ENCODE peak calls at places on chromosomes 16 and 17, in seven cellular contexts. A is tibial nerve, E is ascending aorta, B is AG04450, H is endothelial cell of umbilical vein, K is gastrocnemius medialis, I is K562. P is an unnamed sample.

GRCh38 chr17:74852237-74853047 is 7.2 kb downstream of the GRIN2C start:
- DNase-seq in A (no peak), E (no peak), B (no peak), H (no peak), K (no peak), I (peak; percentile 95), P (peak; percentile 8)

GRCh38 chr16:77273-77806 is 685 bp upstream of the MPG start:
- DNase-seq in A (no peak), E (no peak), B (no peak), H (peak; percentile 65), K (no peak), I (no peak), P (no peak)

GRCh38 chr17:76969598-76970172 is 101.5 kb downstream of the MGAT5B start:
- DNase-seq in A (no peak), E (no peak), B (no peak), H (no peak), K (no peak), I (no peak), P (no peak)

GRCh38 chr17:5951912-5952311 is 118.3 kb upstream of the WSCD1 start:
- DNase-seq in A (no peak), E (no peak), B (no peak), H (no peak), K (no peak), I (no peak), P (no peak)

GRCh38 chr16:77548766-77549165 is 113.9 kb upstream of the ADAMTS18 start:
- DNase-seq in A (no peak), E (no peak), B (no peak), H (no peak), K (no peak), I (no peak), P (no peak)

GRCh38 chr16:85611455-85612190 is 1.5 kb upstream of the GSE1 start:
- DNase-seq in A (peak; percentile 67), E (peak; percentile 21), B (peak; percentile 39), H (peak; percentile 35), K (peak; percentile 91), I (peak; percentile 75), P (peak; percentile 36)

GRCh38 chr16:11543676-11544393 is 42.9 kb downstream of the LITAF start:
- DNase-seq in A (no peak), E (no peak), B (no peak), H (no peak), K (no peak), I (no peak), P (no peak)

GRCh38 chr17:76700627-76701470 is 9.9 kb downstream of the MXRA7 start:
- DNase-seq in A (peak; percentile 54), E (no peak), B (peak; percentile 57), H (peak; percentile 37), K (peak; percentile 79), I (no peak), P (no peak)

GRCh38 chr16:71289732-71290062 is 495 bp upstream of the CMTR2 start:
- DNase-seq in A (no peak), E (no peak), B (no peak), H (no peak), K (no peak), I (no peak), P (no peak)

GRCh38 chr17:73156166-73156840 is 8.5 kb upstream of the SSTR2 start:
- DNase-seq in A (peak; percentile 73), E (no peak), B (peak; percentile 27), H (peak; percentile 21), K (peak; percentile 27), I (peak; percentile 75), P (no peak)

GRCh38 chr17:47273245-47273644 is 19.6 kb downstream of the ITGB3 start:
- DNase-seq in A (no peak), E (no peak), B (no peak), H (no peak), K (no peak), I (no peak), P (no peak)

GRCh38 chr16:71360378-71360777 is 1.9 kb downstream of the CALB2 start:
- DNase-seq in A (no peak), E (no peak), B (peak; percentile 83), H (peak; percentile 42), K (no peak), I (no peak), P (peak; percentile 57)

GRCh38 chr17:37762669-37763068 is 17.8 kb upstream of the HNF1B start:
- DNase-seq in A (no peak), E (no peak), B (no peak), H (no peak), K (no peak), I (no peak), P (no peak)

GRCh38 chr17:28344435-28344901 is 8.9 kb downstream of the TNFAIP1 start:
- DNase-seq in A (no peak), E (no peak), B (no peak), H (no peak), K (no peak), I (no peak), P (no peak)
- H3K27ac ChIP-seq in A (no peak overlapping the region), E (peak overlapping the region; percentile 79), B (no peak overlapping the region), H (no peak overlapping the region), K (no peak overlapping the region), I (no peak overlapping the region), P (no peak overlapping the region)

DNA sequence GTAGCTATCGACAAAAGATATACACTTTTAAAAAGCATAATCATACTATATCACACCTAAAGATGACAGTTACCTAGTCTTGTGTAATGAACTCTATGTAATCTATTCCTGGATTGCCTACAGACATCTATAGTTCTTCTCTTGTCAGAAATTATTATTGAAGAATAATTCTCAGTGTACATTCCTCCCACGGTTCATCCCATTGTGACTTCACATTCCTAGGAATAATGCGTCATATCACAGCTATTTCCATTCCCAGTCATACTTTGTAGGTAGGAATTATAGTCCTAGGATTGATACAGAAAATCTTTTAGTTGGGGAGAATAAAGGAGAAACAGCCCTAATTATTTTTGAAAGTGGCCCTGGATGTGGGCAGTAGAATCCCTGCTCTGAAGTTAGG is 44.0 kb upstream of the ABCC11 start:
- DNase-seq in A (no peak), E (no peak), B (no peak), H (no peak), K (no peak), I (no peak), P (no peak)
- H3K27ac ChIP-seq in A (no peak overlapping the region), E (no peak overlapping the region), B (no peak overlapping the region), H (no peak overlapping the region), K (no peak overlapping the region), I (no peak overlapping the region), P (peak overlapping the region; percentile 90)

DNA sequence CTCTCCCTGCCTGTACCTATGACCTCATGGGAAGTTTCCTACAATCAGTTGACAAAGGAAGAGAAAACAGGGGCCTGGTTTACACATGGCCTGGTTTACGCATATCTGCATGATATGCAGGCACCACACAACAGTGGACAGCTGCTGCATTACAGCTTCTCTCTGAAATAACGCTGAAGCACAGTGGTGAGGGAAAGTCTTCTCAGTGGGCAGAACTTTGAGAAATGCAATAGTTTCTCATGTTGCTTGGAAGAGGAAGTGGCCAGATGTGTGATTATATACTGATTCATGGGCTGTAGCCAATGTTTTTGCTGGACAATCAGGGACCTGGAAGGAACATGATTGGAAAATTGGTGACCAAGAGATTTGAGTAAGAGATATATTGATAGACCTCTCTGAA is 324.1 kb upstream of the GOT2 start:
- DNase-seq in A (no peak), E (no peak), B (no peak), H (no peak), K (no peak), I (no peak), P (no peak)
- H3K27ac ChIP-seq in A (no peak overlapping the region), E (no peak overlapping the region), B (no peak overlapping the region), H (no peak overlapping the region), K (no peak overlapping the region), I (no peak overlapping the region), P (no peak overlapping the region)

GRCh38 chr17:66655861-66656260 is 179.1 kb upstream of the CACNG5 start:
- DNase-seq in A (no peak), E (no peak), B (no peak), H (no peak), K (no peak), I (peak; percentile 17), P (peak; percentile 85)
- H3K27ac ChIP-seq in A (no peak overlapping the region), E (no peak overlapping the region), B (peak overlapping the region; percentile 33), H (no peak overlapping the region), K (no peak overlapping the region), I (no peak overlapping the region), P (peak overlapping the region; percentile 74)

GRCh38 chr16:2122429-2122828 is 13.3 kb downstream of the PKD1 start:
- DNase-seq in A (no peak), E (no peak), B (no peak), H (no peak), K (no peak), I (no peak), P (no peak)

GRCh38 chr16:2121853-2122252 is 13.8 kb downstream of the PKD1 start:
- DNase-seq in A (no peak), E (no peak), B (no peak), H (no peak), K (peak; percentile 82), I (no peak), P (no peak)
- H3K27ac ChIP-seq in A (peak overlapping the region; percentile 56), E (peak overlapping the region; percentile 94), B (no peak overlapping the region), H (no peak overlapping the region), K (peak overlapping the region; percentile 98), I (no peak overlapping the region), P (peak overlapping the region; percentile 27)

GRCh38 chr17:83081561-83082201 is 2.3 kb downstream of the METRNL start:
- DNase-seq in A (peak; percentile 64), E (no peak), B (no peak), H (no peak), K (peak; percentile 54), I (no peak), P (no peak)

GRCh38 chr17:83082899-83083367 is 3.5 kb downstream of the METRNL start:
- DNase-seq in A (no peak), E (no peak), B (no peak), H (no peak), K (no peak), I (no peak), P (no peak)

GRCh38 chr17:83083368-83084201 is 4.2 kb downstream of the METRNL start:
- DNase-seq in A (no peak), E (no peak), B (peak; percentile 89), H (peak; percentile 51), K (no peak), I (no peak), P (no peak)

GRCh38 chr17:83080641-83081560 is 1.5 kb downstream of the METRNL start:
- DNase-seq in A (no peak), E (no peak), B (no peak), H (no peak), K (no peak), I (peak; percentile 81), P (no peak)

DNA sequence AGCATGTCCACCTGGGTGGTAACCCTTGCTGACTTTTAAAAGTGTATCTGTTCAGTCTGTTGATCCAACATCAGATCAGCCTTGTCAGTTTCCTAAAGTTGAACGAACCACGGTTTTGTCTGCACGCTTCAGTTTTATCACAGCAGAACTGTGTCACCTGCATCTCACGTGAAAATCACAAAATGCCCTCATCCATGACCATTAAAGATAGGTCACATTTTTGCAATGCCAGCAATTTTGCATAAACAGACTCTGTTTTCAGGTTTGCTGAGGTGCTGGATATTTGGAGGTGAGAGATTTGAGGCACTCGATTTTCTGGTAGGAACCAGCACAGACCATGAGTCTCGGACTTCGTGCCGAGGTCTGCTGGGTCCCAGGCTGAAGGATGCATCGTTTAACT is 3.0 kb downstream of the METRNL start:
- DNase-seq in A (no peak), E (no peak), B (no peak), H (no peak), K (no peak), I (no peak), P (no peak)
- H3K27ac ChIP-seq in A (peak overlapping the region; percentile 95), E (peak overlapping the region; percentile 92), B (peak overlapping the region; percentile 98), H (no peak overlapping the region), K (peak overlapping the region; percentile 54), I (no peak overlapping the region), P (peak overlapping the region; percentile 55)